ENCODE peak calls at places on chromosomes 6 and 20, in six cellular contexts. N is uterus, F is IMR-90, K is GM23248, S is psoas muscle, I is PC-3. U is an unnamed sample.

GRCh38 chr6:41636803-41637178 is 1.5 kb upstream of the MDFI start:
- DNase-seq in N (no peak), F (no peak), K (no peak), S (no peak), I (peak; percentile 91), U (no peak)

GRCh38 chr20:50804453-50805348 is 9.8 kb downstream of the BCAS4 start:
- DNase-seq in N (no peak), F (no peak), K (no peak), S (no peak), I (no peak), U (no peak)

GRCh38 chr6:87465041-87465440 is 7.7 kb upstream of the SLC35A1 start:
- DNase-seq in N (no peak), F (no peak), K (peak; percentile 24), S (no peak), I (no peak), U (no peak)

GRCh38 chr6:155270566-155271091 is 6.8 kb downstream of the CLDN20 start:
- DNase-seq in N (no peak), F (no peak), K (no peak), S (no peak), I (no peak), U (no peak)

GRCh38 chr6:147642458-147642857 is 134.0 kb downstream of the SAMD5 start:
- DNase-seq in N (no peak), F (peak; percentile 85), K (peak; percentile 1), S (no peak), I (peak; percentile 68), U (no peak)

GRCh38 chr20:34689486-34689885 is 12.6 kb upstream of the PIGU start:
- DNase-seq in N (no peak), F (no peak), K (peak; percentile 25), S (no peak), I (peak; percentile 70), U (no peak)

GRCh38 chr6:31586596-31586995 is 519 bp downstream of the LST1 start:
- DNase-seq in N (no peak), F (no peak), K (no peak), S (no peak), I (no peak), U (no peak)

GRCh38 chr6:42898891-42899361 is 16.9 kb upstream of the PTCRA start:
- DNase-seq in N (peak; percentile 55), F (peak; percentile 63), K (peak; percentile 65), S (peak; percentile 22), I (peak; percentile 86), U (peak; percentile 35)

GRCh38 chr20:49291200-49291599 is 13.3 kb upstream of the ZNFX1 start:
- DNase-seq in N (no peak), F (no peak), K (no peak), S (no peak), I (no peak), U (no peak)

GRCh38 chr6:79421707-79422484 is 115.3 kb downstream of the LCA5 start:
- DNase-seq in N (no peak), F (peak; percentile 92), K (peak; percentile 76), S (no peak), I (peak; percentile 87), U (no peak)

GRCh38 chr6:3915076-3915791 is 66.1 kb downstream of the FAM50B start:
- DNase-seq in N (no peak), F (no peak), K (no peak), S (no peak), I (no peak), U (peak; percentile 10)

GRCh38 chr20:57224641-57225138 is 41.8 kb downstream of the BMP7 start:
- DNase-seq in N (no peak), F (no peak), K (peak; percentile 62), S (peak; percentile 27), I (no peak), U (no peak)

DNA sequence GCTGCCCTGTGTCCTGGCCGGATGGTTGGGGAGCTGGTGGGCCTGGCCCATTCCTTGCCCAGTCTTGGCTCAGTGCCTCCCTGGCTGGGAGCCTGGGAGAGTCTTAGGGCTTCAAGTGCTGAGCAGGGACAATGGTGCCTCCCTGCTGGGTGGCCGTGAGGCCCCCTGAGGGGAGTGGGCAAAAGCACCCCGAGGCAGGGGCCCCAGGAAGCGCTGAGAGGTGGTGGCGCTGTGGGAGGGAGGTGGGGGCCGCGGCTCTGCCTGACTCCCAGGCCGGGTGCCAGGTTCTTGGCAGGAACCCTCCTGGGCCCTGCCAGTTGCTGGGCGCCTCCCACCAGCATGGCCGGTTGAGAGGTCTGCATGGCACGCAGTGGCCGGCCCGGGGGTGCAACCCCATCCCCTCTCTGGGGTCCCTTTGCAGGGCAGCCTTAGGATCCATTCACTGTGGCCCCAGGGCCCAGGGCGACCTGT is 9.3 kb upstream of the RPS21 start:
- DNase-seq in N (no peak), F (no peak), K (no peak), S (no peak), I (no peak), U (no peak)
- H3K4me3 ChIP-seq in N (no peak overlapping the region), F (no peak overlapping the region), K (no peak overlapping the region), S (no peak overlapping the region), I (no peak overlapping the region), U (no peak overlapping the region)

DNA sequence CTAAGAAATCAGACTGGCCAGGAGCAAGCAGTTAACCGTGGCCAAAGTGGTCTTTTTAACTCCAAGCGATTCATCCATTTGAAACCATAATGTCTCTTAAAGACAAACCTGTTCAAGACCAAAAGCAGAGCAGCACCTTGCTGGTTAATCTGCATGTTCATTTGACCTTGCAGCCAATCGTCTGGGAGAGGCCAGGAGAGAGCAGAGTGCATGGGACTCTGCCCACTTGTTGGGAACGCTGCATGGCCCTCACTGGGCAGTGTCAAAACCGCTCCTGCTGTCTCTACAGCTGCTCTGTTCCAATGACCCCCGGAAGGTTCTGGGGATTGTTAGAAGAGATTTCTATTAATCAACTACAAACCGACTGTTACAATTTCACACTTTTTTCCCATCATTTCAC is 79.6 kb downstream of the OLIG3 start:
- DNase-seq in N (no peak), F (no peak), K (no peak), S (no peak), I (no peak), U (no peak)
- H3K4me3 ChIP-seq in N (no peak overlapping the region), F (no peak overlapping the region), K (peak overlapping the region; percentile 80), S (peak overlapping the region; percentile 70), I (peak overlapping the region; percentile 66), U (peak overlapping the region; percentile 48)

GRCh38 chr6:24777227-24777626 is 2.5 kb downstream of the GMNN start:
- DNase-seq in N (no peak), F (no peak), K (peak; percentile 60), S (no peak), I (no peak), U (no peak)
- H3K4me3 ChIP-seq in N (no peak overlapping the region), F (no peak overlapping the region), K (peak overlapping the region; percentile 88), S (no peak overlapping the region), I (peak overlapping the region; percentile 97), U (no peak overlapping the region)

GRCh38 chr6:15341311-15341710 is 95.4 kb downstream of the JARID2 start:
- DNase-seq in N (no peak), F (no peak), K (peak; percentile 23), S (no peak), I (peak; percentile 53), U (no peak)
- H3K4me3 ChIP-seq in N (no peak overlapping the region), F (no peak overlapping the region), K (no peak overlapping the region), S (no peak overlapping the region), I (no peak overlapping the region), U (no peak overlapping the region)

GRCh38 chr20:36629719-36630340 is 16.2 kb downstream of the SLA2 start:
- DNase-seq in N (no peak), F (no peak), K (no peak), S (no peak), I (no peak), U (no peak)
- H3K4me3 ChIP-seq in N (no peak overlapping the region), F (no peak overlapping the region), K (no peak overlapping the region), S (no peak overlapping the region), I (no peak overlapping the region), U (no peak overlapping the region)

DNA sequence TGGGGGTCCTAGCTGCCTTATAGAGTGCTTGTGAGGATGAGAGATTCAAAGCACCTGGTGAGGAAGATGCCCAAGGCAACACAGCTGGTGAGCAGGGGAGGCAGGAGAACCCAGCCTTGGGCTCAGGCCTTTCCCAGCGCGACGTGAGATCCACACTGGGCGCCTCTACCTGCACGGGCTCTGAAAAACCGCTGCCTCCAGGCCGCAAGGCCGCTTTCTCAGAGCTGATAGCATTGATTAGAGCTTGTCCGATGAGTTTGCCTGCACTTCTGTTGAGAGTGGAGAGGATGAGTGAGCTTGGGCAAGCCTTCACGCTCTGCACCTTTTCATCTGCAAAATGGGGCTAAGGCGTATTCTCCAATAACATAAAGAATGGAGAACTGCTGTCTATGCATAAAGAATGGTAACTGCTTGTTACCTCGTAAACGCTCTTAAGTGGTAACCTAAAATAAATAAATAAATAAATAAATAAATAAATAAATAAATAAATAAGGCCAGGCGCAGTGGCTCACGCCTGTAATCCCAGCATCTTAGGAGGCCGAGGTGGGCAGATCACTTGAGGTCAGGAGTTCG is 916 bp downstream of the PABPC1L start:
- DNase-seq in N (no peak), F (no peak), K (peak; percentile 15), S (no peak), I (peak; percentile 37), U (no peak)
- H3K4me3 ChIP-seq in N (no peak overlapping the region), F (peak overlapping the region; percentile 96), K (peak overlapping the region; percentile 81), S (no peak overlapping the region), I (peak overlapping the region; percentile 79), U (peak overlapping the region; percentile 49)

GRCh38 chr20:45336530-45337366 is 11.5 kb downstream of the SDC4 start:
- DNase-seq in N (no peak), F (peak; percentile 95), K (peak; percentile 99), S (peak; percentile 73), I (peak; percentile 98), U (peak; percentile 84)
- H3K4me3 ChIP-seq in N (no peak overlapping the region), F (no peak overlapping the region), K (no peak overlapping the region), S (peak overlapping the region; percentile 33), I (peak overlapping the region; percentile 10), U (no peak overlapping the region)

GRCh38 chr6:52558266-52559000 is 18.4 kb downstream of the TRAM2 start:
- DNase-seq in N (no peak), F (no peak), K (peak; percentile 59), S (no peak), I (no peak), U (no peak)
- H3K4me3 ChIP-seq in N (no peak overlapping the region), F (no peak overlapping the region), K (peak overlapping the region; percentile 3), S (no peak overlapping the region), I (no peak overlapping the region), U (no peak overlapping the region)

DNA sequence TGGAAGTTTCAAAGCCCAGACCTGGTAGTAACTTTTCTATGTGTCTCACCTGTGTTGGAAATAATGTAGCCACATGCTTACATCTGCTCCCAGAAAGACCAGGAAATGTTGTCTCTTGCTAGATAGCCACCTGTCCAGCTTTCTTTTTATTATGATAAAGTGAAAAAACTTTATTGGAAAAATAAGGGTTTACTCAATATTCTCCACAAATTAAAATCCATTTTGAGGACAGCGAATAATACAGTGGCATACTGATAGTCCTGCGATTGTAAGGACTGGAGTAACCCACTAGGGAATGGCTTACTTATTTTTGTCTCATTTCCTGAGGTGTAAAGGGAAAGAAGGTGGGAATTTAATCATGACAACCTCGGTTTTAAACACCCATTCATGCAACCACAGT is 100.1 kb downstream of the HFE start:
- DNase-seq in N (no peak), F (no peak), K (no peak), S (no peak), I (no peak), U (no peak)
- H3K4me3 ChIP-seq in N (no peak overlapping the region), F (no peak overlapping the region), K (no peak overlapping the region), S (no peak overlapping the region), I (no peak overlapping the region), U (no peak overlapping the region)